ENCODE peak calls at places on chromosomes 3 and 15, in eight cellular contexts. D is DMS 273 treated with DMSO at 0.1 percent for 48 hours; L is foreskin melanocyte; P is CD8-positive, alpha-beta memory T cell; Q is HEK293T; Z is right lobe of liver; I is AG08396; R is stimulated activated naive CD4-positive, alpha-beta T cell. E is an unnamed sample.

GRCh38 chr3:139527287-139527686 is 12.3 kb downstream of the RBP1 start:
- DNase-seq in D (no peak), L (no peak), R (no peak), Z (no peak), Q (no peak), P (no peak), I (no peak), E (no peak)

GRCh38 chr15:52783191-52783829 is 6.8 kb downstream of the ONECUT1 start:
- DNase-seq in P (no peak), I (no peak), R (no peak), L (peak), D (no peak), Q (no peak), Z (no peak), E (no peak)

GRCh38 chr3:51830345-51830744 is 31.1 kb upstream of the IQCF2 start:
- DNase-seq in I (no peak), L (no peak), Q (no peak), R (no peak), P (no peak), D (no peak), Z (no peak), E (no peak)

GRCh38 chr3:165128544-165128943 is 50.2 kb upstream of the SI start:
- DNase-seq in I (no peak), Q (no peak), Z (peak), R (no peak), P (no peak), L (no peak), D (no peak), E (no peak)

GRCh38 chr15:75029378-75030022 is 6.1 kb downstream of the PPCDC start:
- DNase-seq in R (peak), I (peak), L (peak), D (peak), Q (peak), Z (peak), P (peak), E (peak)

GRCh38 chr3:55569033-55569518 is 82.0 kb upstream of the WNT5A start:
- DNase-seq in I (no peak), L (no peak), D (no peak), P (no peak), R (no peak), Z (no peak), Q (no peak), E (no peak)

GRCh38 chr3:184315506-184315867 is 1.1 kb downstream of the EIF4G1 start:
- DNase-seq in Z (no peak), D (no peak), R (peak), P (no peak), L (no peak), I (no peak), Q (no peak), E (no peak)

GRCh38 chr3:41221278-41221677 is 22.0 kb downstream of the CTNNB1 start:
- DNase-seq in D (no peak), Q (no peak), R (no peak), L (no peak), P (no peak), Z (no peak), I (no peak), E (no peak)

GRCh38 chr3:191882289-191882688 is 421.3 kb downstream of the PYDC2 start:
- DNase-seq in L (no peak), D (no peak), P (no peak), Z (no peak), Q (no peak), R (no peak), I (no peak), E (no peak)

GRCh38 chr3:73616056-73616455 is 8.7 kb downstream of the PDZRN3 start:
- DNase-seq in L (no peak), I (no peak), Q (no peak), P (no peak), Z (no peak), R (no peak), D (no peak), E (no peak)

GRCh38 chr3:183188895-183189462 is 26.4 kb upstream of the LAMP3 start:
- DNase-seq in D (no peak), I (no peak), P (peak), R (no peak), L (no peak), Z (no peak), Q (peak), E (peak)

GRCh38 chr15:83698294-83698693 is 44.4 kb downstream of the ADAMTSL3 start:
- DNase-seq in I (peak), R (no peak), D (no peak), P (no peak), L (no peak), Z (peak), Q (no peak), E (no peak)

GRCh38 chr15:35630570-35630969 is 84.6 kb upstream of the DPH6 start:
- DNase-seq in D (no peak), R (no peak), I (no peak), L (no peak), P (no peak), Q (no peak), Z (peak), E (no peak)

GRCh38 chr3:4597204-4597985 is 104.2 kb downstream of the ITPR1 start:
- DNase-seq in P (no peak), I (no peak), Q (no peak), Z (peak), L (no peak), R (no peak), D (no peak), E (no peak)

GRCh38 chr3:53264718-53265117 is 8.9 kb upstream of the TKT start:
- DNase-seq in D (no peak), Q (no peak), P (no peak), Z (peak), L (no peak), R (no peak), I (no peak), E (no peak)

GRCh38 chr3:183161552-183162345 is 785 bp downstream of the LAMP3 start:
- DNase-seq in D (no peak), Z (no peak), I (no peak), L (no peak), P (peak), R (no peak), Q (no peak), E (no peak)

GRCh38 chr15:59315914-59316428 is 56.7 kb downstream of the MYO1E start:
- DNase-seq in R (no peak), I (no peak), Z (no peak), Q (no peak), D (no peak), L (no peak), P (no peak), E (no peak)

GRCh38 chr3:13027154-13027553 is 46.1 kb downstream of the IQSEC1 start:
- DNase-seq in D (no peak), P (no peak), Z (no peak), L (no peak), Q (no peak), I (no peak), R (no peak), E (no peak)

GRCh38 chr15:62653122-62653521 is 389.4 kb upstream of the TPM1 start:
- DNase-seq in L (no peak), Q (no peak), Z (no peak), D (no peak), P (no peak), R (no peak), I (no peak), E (no peak)

GRCh38 chr3:72848703-72849081 is 447 bp upstream of the SHQ1 start:
- DNase-seq in L (no peak), I (no peak), Z (no peak), Q (no peak), P (no peak), R (no peak), D (no peak), E (peak)

GRCh38 chr15:80567721-80568157 is 127.4 kb upstream of the ABHD17C start:
- DNase-seq in P (peak), Z (peak), I (peak), L (peak), Q (peak), R (no peak), D (peak), E (no peak)

GRCh38 chr15:71747128-71748083 is 62.9 kb upstream of the NR2E3 start:
- DNase-seq in I (peak), D (no peak), P (no peak), L (peak), Z (no peak), Q (peak), R (no peak), E (no peak)

GRCh38 chr3:13556214-13556613 is 7.3 kb downstream of the FBLN2 start:
- DNase-seq in D (no peak), P (no peak), R (no peak), Q (no peak), L (no peak), I (no peak), Z (no peak), E (no peak)

GRCh38 chr15:39851505-39852082 is 68.5 kb downstream of the GPR176 start:
- DNase-seq in P (no peak), I (no peak), D (no peak), R (no peak), Z (no peak), L (no peak), Q (no peak), E (no peak)

E was measured in effector CD8-positive, alpha-beta T cell.